ENCODE peak calls at places on chromosomes 2 and 18, in ten cellular contexts. A, D, R, M, O, J, T, U, C and N are unnamed samples.

GRCh38 chr2:68103026-68103425 is 40.2 kb upstream of the C1D start:
- DNase-seq in A (no peak), D (no peak), R (no peak), M (no peak), O (no peak), J (no peak), T (no peak), U (no peak), C (no peak), N (no peak)

GRCh38 chr2:205261631-205262030 is 420.7 kb upstream of the NRP2 start:
- DNase-seq in A (no peak), D (no peak), R (no peak), M (no peak), O (no peak), J (no peak), T (no peak), U (no peak), C (no peak), N (no peak)

GRCh38 chr2:209942936-209943605 is 59.4 kb upstream of the RPE start:
- DNase-seq in A (no peak), D (no peak), R (no peak), M (no peak), O (no peak), J (no peak), T (no peak), U (no peak), C (no peak), N (no peak)

GRCh38 chr18:24176727-24177416 is 38.0 kb downstream of the CABYR start:
- DNase-seq in A (peak), D (peak), R (peak), M (peak), O (peak), J (peak), T (peak), U (peak), C (peak), N (no peak)

GRCh38 chr18:63067939-63068338 is 251.6 kb downstream of the BCL2 start:
- DNase-seq in A (no peak), D (no peak), R (no peak), M (no peak), O (no peak), J (no peak), T (no peak), U (no peak), C (no peak), N (no peak)

GRCh38 chr18:56532176-56532840 is 106.1 kb downstream of the TXNL1 start:
- DNase-seq in A (no peak), D (no peak), R (peak), M (no peak), O (no peak), J (peak), T (no peak), U (no peak), C (peak), N (peak)

GRCh38 chr2:187618813-187619212 is 64.6 kb upstream of the TFPI start:
- DNase-seq in A (no peak), D (no peak), R (no peak), M (no peak), O (peak), J (no peak), T (no peak), U (no peak), C (no peak), N (no peak)

GRCh38 chr2:118875298-118875697 is 27.9 kb upstream of the EN1 start:
- DNase-seq in A (no peak), D (no peak), R (no peak), M (no peak), O (no peak), J (no peak), T (no peak), U (no peak), C (no peak), N (no peak)

GRCh38 chr18:79944126-79944731 is 7.2 kb downstream of the SLC66A2 start:
- DNase-seq in A (no peak), D (peak), R (no peak), M (no peak), O (peak), J (no peak), T (no peak), U (no peak), C (peak), N (no peak)

GRCh38 chr2:10369269-10370255 is 66.9 kb downstream of the HPCAL1 start:
- DNase-seq in A (no peak), D (no peak), R (no peak), M (no peak), O (no peak), J (no peak), T (no peak), U (no peak), C (peak), N (no peak)

GRCh38 chr2:54609647-54610046 is 113.8 kb upstream of the EML6 start:
- DNase-seq in A (no peak), D (no peak), R (no peak), M (no peak), O (no peak), J (no peak), T (no peak), U (no peak), C (no peak), N (no peak)

GRCh38 chr18:22691988-22692710 is 241.0 kb upstream of the RBBP8 start:
- DNase-seq in A (no peak), D (no peak), R (peak), M (no peak), O (no peak), J (peak), T (no peak), U (no peak), C (no peak), N (no peak)